ENCODE peak calls at places on chromosomes 4 and X, in ten cellular contexts. O, Q, J, C, F, D, M, A, K and B are unnamed samples.

GRCh38 chr4:172042714-172043114 is 229.5 kb downstream of the GALNTL6 start:
- DNase-seq in J (no peak), K (no peak), D (no peak), Q (peak), F (no peak), O (no peak), M (no peak), C (no peak), A (no peak), B (peak)

GRCh38 chr4:27154706-27155105 is 294.1 kb downstream of the STIM2 start:
- DNase-seq in F (no peak), O (no peak), K (no peak), Q (peak), A (no peak), J (no peak), D (no peak), C (peak), M (no peak), B (peak)

GRCh38 chrX:134158821-134159512 is 78.0 kb upstream of the CCDC160 start:
- DNase-seq in D (no peak), Q (no peak), A (no peak), F (no peak), C (no peak), O (no peak), J (peak), K (no peak), M (no peak), B (no peak)

GRCh38 chr4:48047421-48047844 is 30.9 kb downstream of the NIPAL1 start:
- DNase-seq in A (no peak), C (no peak), F (no peak), D (no peak), Q (peak), M (no peak), O (no peak), K (no peak), J (peak), B (no peak)

GRCh38 chrX:115449742-115450141 is 111.2 kb upstream of the PLS3 start:
- DNase-seq in A (no peak), D (no peak), M (no peak), J (no peak), F (no peak), O (no peak), C (no peak), Q (peak), K (no peak), B (peak)

GRCh38 chr4:34972189-34972588 is 1272.1 kb downstream of the ARAP2 start:
- DNase-seq in M (no peak), J (no peak), O (no peak), A (no peak), K (no peak), Q (no peak), C (no peak), D (no peak), F (no peak), B (no peak)

GRCh38 chr4:25861951-25862410 is 807 bp downstream of the SEL1L3 start:
- DNase-seq in Q (peak), M (no peak), O (peak), F (no peak), A (peak), J (peak), D (no peak), K (no peak), C (peak), B (peak)

GRCh38 chrX:12704706-12705105 is 86.5 kb upstream of the PRPS2 start:
- DNase-seq in J (no peak), F (no peak), M (no peak), C (no peak), O (no peak), A (no peak), Q (no peak), K (no peak), D (no peak), B (no peak)

GRCh38 chrX:7069556-7069955 is 78.0 kb upstream of the STS start:
- DNase-seq in K (no peak), F (no peak), Q (no peak), J (no peak), C (no peak), D (no peak), M (no peak), O (no peak), A (no peak), B (no peak)

GRCh38 chr4:114770624-114771023 is 172.0 kb downstream of the UGT8 start:
- DNase-seq in J (no peak), A (no peak), M (no peak), K (no peak), O (no peak), D (no peak), Q (no peak), F (no peak), C (no peak), B (no peak)

GRCh38 chr4:179328627-179329026 is 1886.4 kb upstream of the AGA start:
- DNase-seq in A (no peak), C (no peak), F (no peak), Q (no peak), D (no peak), K (no peak), M (no peak), J (no peak), O (no peak), B (no peak)

GRCh38 chrX:43860646-43861370 is 21.4 kb downstream of the MAOB start:
- DNase-seq in M (no peak), O (no peak), K (no peak), J (no peak), D (no peak), F (no peak), C (no peak), Q (peak), A (no peak), B (no peak)

GRCh38 chr4:100041646-100042045 is 91.6 kb upstream of the H2AZ1 start:
- DNase-seq in Q (peak), O (no peak), J (no peak), C (no peak), A (no peak), K (no peak), F (no peak), D (no peak), M (no peak), B (peak)

GRCh38 chrX:9917861-9918260 is 49.3 kb upstream of the CLDN34 start:
- DNase-seq in O (no peak), K (no peak), F (no peak), A (no peak), Q (no peak), J (no peak), D (no peak), M (no peak), C (no peak), B (no peak)

GRCh38 chrX:37921758-37922157 is 74.4 kb upstream of the DYNLT3 start:
- DNase-seq in J (no peak), K (no peak), A (no peak), O (no peak), D (no peak), C (peak), F (no peak), M (no peak), Q (peak), B (peak)

GRCh38 chrX:25156323-25156722 is 140.6 kb upstream of the ARX start:
- DNase-seq in D (no peak), J (no peak), O (no peak), A (no peak), C (no peak), F (no peak), Q (peak), K (no peak), M (no peak), B (no peak)

GRCh38 chrX:21883258-21883657 is 27.5 kb downstream of the YY2 start:
- DNase-seq in D (no peak), C (no peak), F (no peak), J (no peak), K (no peak), M (no peak), A (no peak), Q (peak), O (no peak), B (no peak)

GRCh38 chr4:1033840-1034551 is 22.6 kb downstream of the FGFRL1 start:
- DNase-seq in K (peak), J (no peak), M (no peak), Q (peak), O (no peak), A (peak), D (peak), F (no peak), C (no peak), B (no peak)

GRCh38 chrX:42976729-42977366 is 198.9 kb upstream of the PPP1R2C start:
- DNase-seq in K (no peak), D (peak), Q (no peak), M (no peak), O (no peak), F (no peak), C (no peak), J (no peak), A (no peak), B (no peak)

GRCh38 chr4:114509340-114509739 is 89.3 kb upstream of the UGT8 start:
- DNase-seq in J (no peak), D (no peak), M (no peak), A (no peak), F (no peak), K (no peak), C (no peak), O (no peak), Q (no peak), B (no peak)

GRCh38 chrX:154115071-154115470 is 17.6 kb upstream of the MECP2 start:
- DNase-seq in D (no peak), A (no peak), F (no peak), O (no peak), M (no peak), K (no peak), C (no peak), J (no peak), Q (no peak), B (no peak)

GRCh38 chrX:15334561-15334960 is 762 bp downstream of the PIGA start:
- DNase-seq in O (no peak), C (no peak), D (no peak), Q (peak), M (no peak), J (no peak), A (peak), F (no peak), K (no peak), B (peak)

GRCh38 chr4:164779811-164780216 is 25.9 kb downstream of the SMIM31 start:
- DNase-seq in F (no peak), A (peak), M (no peak), O (no peak), J (peak), C (peak), D (peak), K (peak), Q (peak), B (peak)

GRCh38 chr4:99485212-99485611 is 25.6 kb upstream of the C4orf17 start:
- DNase-seq in K (no peak), O (no peak), J (no peak), C (no peak), M (no peak), F (no peak), Q (no peak), A (no peak), D (no peak), B (no peak)

GRCh38 chr4:188372856-188373255 is 233.6 kb downstream of the TRIML1 start:
- DNase-seq in J (no peak), Q (no peak), A (peak), K (no peak), O (no peak), F (no peak), C (peak), M (no peak), D (no peak), B (peak)

GRCh38 chr4:183522821-183523220 is 18.0 kb downstream of the ING2 start:
- DNase-seq in C (no peak), J (no peak), M (no peak), A (no peak), Q (no peak), K (no peak), F (no peak), O (no peak), D (peak), B (no peak)

GRCh38 chr4:30721353-30722091 is 1.4 kb downstream of the PCDH7 start:
- DNase-seq in A (peak), Q (peak), K (no peak), O (peak), M (no peak), F (peak), C (no peak), J (peak), D (peak), B (peak)

GRCh38 chr4:80172203-80172602 is 25.1 kb upstream of the PRDM8 start:
- DNase-seq in M (no peak), K (no peak), O (no peak), D (no peak), C (no peak), F (no peak), J (no peak), Q (no peak), A (no peak), B (no peak)

GRCh38 chr4:143351149-143351691 is 14.5 kb downstream of the GAB1 start:
- DNase-seq in D (no peak), C (no peak), F (no peak), J (no peak), Q (no peak), A (no peak), M (no peak), O (peak), K (no peak), B (no peak)

GRCh38 chr4:40978548-40978947 is 228.8 kb downstream of the NSUN7 start:
- DNase-seq in O (no peak), K (no peak), J (no peak), F (no peak), A (no peak), M (no peak), D (no peak), C (no peak), Q (peak), B (no peak)

GRCh38 chr4:10074767-10075105 is 41.9 kb downstream of the WDR1 start:
- DNase-seq in Q (peak), A (peak), K (no peak), O (no peak), F (peak), J (no peak), M (no peak), D (peak), C (no peak), B (peak)

GRCh38 chr4:8701101-8702019 is 108.8 kb downstream of the CPZ start:
- DNase-seq in M (no peak), C (no peak), A (no peak), Q (no peak), J (no peak), O (no peak), K (no peak), D (no peak), F (peak), B (no peak)